ENCODE peak calls at places on chromosome 20, in eight cellular contexts. G, Z, B, O, S, P, T and C are unnamed samples.

GRCh38 chr20:50655325-50655880 is 35.9 kb downstream of the RIPOR3 start:
- DNase-seq in Z (no peak), G (no peak), P (no peak), B (no peak), T (no peak), O (no peak), S (no peak), C (no peak)

GRCh38 chr20:53089866-53090265 is 117.7 kb downstream of the TSHZ2 start:
- DNase-seq in O (no peak), S (no peak), T (no peak), Z (no peak), B (no peak), P (no peak), G (no peak), C (no peak)

GRCh38 chr20:973785-974194 is 28.3 kb downstream of the RSPO4 start:
- DNase-seq in G (peak), B (peak), O (no peak), P (no peak), Z (no peak), S (no peak), T (peak), C (no peak)

GRCh38 chr20:58714340-58714922 is 21.8 kb downstream of the NPEPL1 start:
- DNase-seq in S (no peak), P (no peak), Z (no peak), O (no peak), G (peak), T (no peak), B (no peak), C (no peak)

GRCh38 chr20:2706688-2707352 is 14.2 kb downstream of the EBF4 start:
- DNase-seq in O (no peak), Z (no peak), S (no peak), T (no peak), G (no peak), P (no peak), B (no peak), C (no peak)

GRCh38 chr20:34096699-34097420 is 15.2 kb downstream of the EIF2S2 start:
- DNase-seq in S (no peak), Z (no peak), O (no peak), T (no peak), G (no peak), B (no peak), P (no peak), C (no peak)

GRCh38 chr20:4449977-4450715 is 271.6 kb upstream of the PRND start:
- DNase-seq in O (no peak), Z (no peak), P (no peak), T (no peak), G (peak), S (no peak), B (no peak), C (no peak)

GRCh38 chr20:39133205-39133604 is 171.1 kb downstream of the DHX35 start:
- DNase-seq in B (no peak), S (no peak), P (no peak), T (no peak), G (no peak), Z (no peak), O (peak), C (no peak)